ENCODE peak calls at places on chromosomes 1 and 21, in ten cellular contexts. R, Q, J, V, X, G, N, I, M and B are unnamed samples.

GRCh38 chr1:116176306-116176789 is 65.1 kb downstream of the MAB21L3 start:
- DNase-seq in X (no peak), M (no peak), N (no peak), R (no peak), Q (no peak), G (no peak), V (no peak), J (no peak), I (no peak), B (no peak)

GRCh38 chr1:84780000-84780716 is 89.9 kb upstream of the SSX2IP start:
- DNase-seq in X (no peak), J (no peak), Q (peak), G (no peak), M (no peak), I (no peak), N (no peak), V (no peak), R (peak), B (no peak)

GRCh38 chr1:51922040-51922439 is 43.5 kb upstream of the NRDC start:
- DNase-seq in V (no peak), Q (no peak), N (no peak), X (no peak), I (no peak), J (no peak), R (no peak), M (no peak), G (no peak), B (no peak)

GRCh38 chr1:151513626-151514101 is 2.5 kb downstream of the CGN start:
- DNase-seq in R (no peak), Q (peak), M (no peak), V (no peak), G (no peak), N (no peak), I (no peak), J (no peak), X (no peak), B (no peak)

GRCh38 chr1:172916126-172916525 is 134.6 kb downstream of the TNFSF18 start:
- DNase-seq in I (no peak), Q (no peak), G (no peak), M (no peak), R (peak), J (no peak), V (no peak), N (no peak), X (no peak), B (no peak)

GRCh38 chr1:246035060-246035531 is 472.0 kb downstream of the SMYD3 start:
- DNase-seq in J (no peak), Q (no peak), X (no peak), N (no peak), M (no peak), V (no peak), G (no peak), I (no peak), R (peak), B (no peak)

GRCh38 chr1:100629391-100629790 is 90.2 kb upstream of the VCAM1 start:
- DNase-seq in M (no peak), R (no peak), J (no peak), V (no peak), Q (no peak), G (no peak), I (no peak), N (no peak), X (no peak), B (no peak)

GRCh38 chr1:232553050-232553754 is 76.7 kb downstream of the SIPA1L2 start:
- DNase-seq in N (no peak), Q (no peak), V (no peak), M (no peak), R (no peak), I (no peak), G (no peak), J (no peak), X (no peak), B (no peak)

GRCh38 chr1:19042675-19043578 is 86.5 kb upstream of the IFFO2 start:
- DNase-seq in M (no peak), R (no peak), J (peak), V (no peak), Q (peak), G (no peak), X (no peak), I (no peak), N (no peak), B (no peak)

GRCh38 chr21:42746593-42747266 is 93.3 kb downstream of the PDE9A start:
- DNase-seq in X (peak), N (no peak), R (no peak), J (peak), Q (no peak), I (no peak), V (no peak), G (no peak), M (no peak), B (no peak)

GRCh38 chr21:31397939-31398338 is 53.9 kb upstream of the TIAM1 start:
- DNase-seq in N (peak), M (no peak), V (no peak), Q (peak), X (peak), R (no peak), G (no peak), J (peak), I (peak), B (no peak)

GRCh38 chr21:36156815-36157670 is at the start of gene DOP1B:
- DNase-seq in J (peak), V (no peak), Q (peak), N (no peak), G (no peak), R (no peak), M (no peak), I (peak), X (peak), B (no peak)

GRCh38 chr1:203057831-203058673 is 27.8 kb downstream of the MYOG start:
- DNase-seq in I (no peak), M (no peak), X (no peak), G (no peak), J (no peak), N (no peak), R (peak), Q (no peak), V (no peak), B (no peak)

GRCh38 chr1:98053471-98054366 is 132.9 kb upstream of the DPYD start:
- DNase-seq in I (peak), J (peak), R (peak), X (peak), M (peak), Q (peak), N (peak), V (peak), G (no peak), B (peak)

GRCh38 chr1:19460535-19461351 is 24.6 kb downstream of the CAPZB start:
- DNase-seq in Q (no peak), R (no peak), J (no peak), X (no peak), G (no peak), V (no peak), I (no peak), N (no peak), M (no peak), B (no peak)

GRCh38 chr21:44283953-44284352 is 1.7 kb upstream of the AIRE start:
- DNase-seq in V (no peak), J (no peak), Q (no peak), M (no peak), N (no peak), X (no peak), I (no peak), G (no peak), R (no peak), B (no peak)

GRCh38 chr1:84427520-84428188 is 29.4 kb downstream of the DNASE2B start:
- DNase-seq in V (no peak), R (no peak), J (no peak), N (no peak), G (peak), M (no peak), X (no peak), Q (peak), I (no peak), B (no peak)

GRCh38 chr1:97814121-97814520 is 106.7 kb downstream of the DPYD start:
- DNase-seq in X (no peak), J (no peak), M (no peak), Q (peak), N (no peak), R (peak), I (no peak), G (no peak), V (no peak), B (no peak)

GRCh38 chr1:231694465-231695077 is 68.0 kb downstream of the DISC1 start:
- DNase-seq in N (no peak), V (no peak), J (no peak), R (no peak), X (no peak), Q (no peak), M (no peak), I (no peak), G (no peak), B (no peak)

GRCh38 chr1:25204797-25205441 is 27.4 kb downstream of the SYF2 start:
- DNase-seq in X (no peak), R (peak), V (peak), J (no peak), M (peak), I (peak), G (peak), Q (peak), N (peak), B (no peak)

GRCh38 chr1:36116906-36117305 is 8.1 kb downstream of the COL8A2 start:
- DNase-seq in G (no peak), J (no peak), Q (no peak), V (no peak), X (no peak), M (no peak), I (no peak), N (no peak), R (no peak), B (no peak)

GRCh38 chr1:199447906-199448305 is 579.6 kb upstream of the NR5A2 start:
- DNase-seq in N (peak), J (no peak), I (no peak), R (no peak), M (no peak), X (no peak), G (no peak), V (no peak), Q (no peak), B (no peak)

GRCh38 chr1:226455843-226456242 is 48.0 kb upstream of the PARP1 start:
- DNase-seq in M (no peak), J (no peak), R (no peak), Q (no peak), V (no peak), N (no peak), X (no peak), I (no peak), G (no peak), B (no peak)

GRCh38 chr1:209105769-209106168 is 477.7 kb upstream of the CAMK1G start:
- DNase-seq in R (no peak), X (no peak), V (no peak), J (no peak), M (no peak), Q (no peak), N (no peak), G (no peak), I (no peak), B (no peak)

GRCh38 chr1:22860414-22860800 is 112.3 kb downstream of the LACTBL1 start:
- DNase-seq in I (no peak), R (no peak), M (no peak), Q (no peak), V (no peak), N (no peak), J (no peak), G (no peak), X (no peak), B (no peak)

GRCh38 chr1:91613594-91613993 is 112.9 kb downstream of the CDC7 start:
- DNase-seq in V (no peak), M (peak), R (peak), I (no peak), Q (peak), N (no peak), J (no peak), X (no peak), G (no peak), B (no peak)

GRCh38 chr1:37533317-37534093 is 18.9 kb upstream of the MEAF6 start:
- DNase-seq in M (no peak), G (no peak), N (no peak), R (no peak), J (no peak), I (no peak), V (no peak), Q (peak), X (no peak), B (no peak)

GRCh38 chr1:89823679-89824292 is 3.0 kb downstream of the LRRC8D start:
- DNase-seq in I (no peak), Q (no peak), M (no peak), J (no peak), R (no peak), N (no peak), V (no peak), G (no peak), X (no peak), B (no peak)

GRCh38 chr21:45376459-45377324 is 28.3 kb upstream of the COL18A1 start:
- DNase-seq in J (peak), X (no peak), Q (no peak), G (no peak), M (no peak), I (no peak), V (no peak), N (no peak), R (no peak), B (no peak)

GRCh38 chr21:17848228-17848627 is 29.1 kb upstream of the C21orf91 start:
- DNase-seq in X (no peak), N (no peak), Q (peak), M (no peak), R (peak), V (peak), J (peak), G (no peak), I (no peak), B (no peak)

GRCh38 chr1:12600880-12601633 is 17.0 kb downstream of the DHRS3 start:
- DNase-seq in N (peak), G (no peak), X (peak), I (no peak), R (no peak), J (peak), Q (peak), M (peak), V (peak), B (no peak)

DNA sequence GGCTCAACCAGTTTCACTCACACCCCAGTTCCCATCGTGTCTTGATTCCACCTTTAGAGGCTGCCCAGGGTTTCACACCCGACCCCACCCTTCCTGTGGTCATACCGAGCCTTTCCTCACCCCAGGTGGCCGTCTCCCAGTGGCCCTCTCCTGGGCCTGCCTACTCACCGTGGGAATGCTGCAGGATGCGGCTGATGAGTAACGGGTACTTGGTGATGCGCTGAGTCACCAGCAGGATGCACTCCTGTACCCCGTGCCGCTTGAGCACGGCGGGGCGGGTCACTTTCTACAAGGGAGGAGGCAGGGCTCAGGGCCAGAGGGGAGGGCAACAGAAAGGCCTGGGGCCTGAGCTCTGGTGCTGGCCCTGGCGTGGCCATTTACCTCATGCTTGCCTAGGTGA is 16.4 kb downstream of the ARHGEF2 start:
- DNase-seq in V (peak), X (no peak), I (no peak), N (no peak), M (peak), R (peak), J (peak), Q (peak), G (peak), B (no peak)
- TF ChIP-seq CTCF in V (peak), X (no peak), I (no peak), N (no peak), M (peak), R (peak), J (peak), Q (peak), G (peak), B (no peak)

GRCh38 chr1:47725000-47725731 is 272.0 kb downstream of the TRABD2B start:
- DNase-seq in X (no peak), N (peak), J (no peak), I (peak), V (no peak), R (no peak), G (no peak), Q (no peak), M (peak), B (no peak)
- TF ChIP-seq CTCF in X (no peak), N (peak), J (peak), I (peak), V (no peak), R (no peak), G (no peak), Q (no peak), M (no peak), B (peak)

DNA sequence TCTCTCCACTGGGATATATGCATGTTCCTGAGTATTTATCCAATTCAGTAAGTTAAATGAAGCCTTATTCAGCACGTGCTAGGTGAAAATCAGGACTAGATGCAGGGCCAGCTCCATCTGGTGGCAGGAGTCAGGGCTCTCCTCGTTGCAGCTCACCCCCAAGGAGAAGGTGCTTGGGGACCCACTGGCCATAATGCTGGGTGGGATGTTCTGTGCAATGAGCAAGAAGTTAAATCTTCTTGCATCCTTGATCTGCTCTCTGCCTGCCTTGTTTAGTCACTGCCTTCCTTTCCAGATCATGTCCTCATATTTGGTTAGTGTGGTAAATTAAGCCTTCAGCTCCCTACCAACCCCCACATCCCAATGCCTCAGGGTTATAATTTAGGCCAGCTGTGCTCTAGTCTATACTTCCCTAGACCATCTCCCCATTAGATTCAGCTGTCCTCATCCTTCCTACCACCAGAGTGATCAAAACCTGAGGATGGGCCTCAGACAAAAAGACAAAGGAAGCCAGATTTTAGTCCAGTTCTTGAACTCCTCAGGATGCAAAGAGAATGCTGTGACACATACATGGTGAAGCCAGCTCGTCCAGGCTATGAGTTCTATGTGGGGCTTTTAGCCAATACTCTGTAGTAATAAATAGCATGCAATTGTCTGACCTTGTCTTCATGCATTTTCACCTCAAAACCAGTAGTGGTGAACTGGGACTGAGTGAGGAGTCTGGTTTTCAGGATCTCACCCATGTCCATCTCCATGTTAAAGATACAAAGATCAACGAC is 55.9 kb downstream of the SEC16B start:
- DNase-seq in X (no peak), G (peak), J (no peak), N (peak), V (peak), I (no peak), M (peak), R (peak), Q (peak), B (no peak)
- TF ChIP-seq CTCF in X (no peak), G (peak), J (no peak), N (peak), V (peak), I (peak), M (peak), R (peak), Q (peak), B (no peak)

GRCh38 chr1:204503913-204504519 is 9.4 kb upstream of the PIK3C2B start:
- DNase-seq in R (no peak), J (no peak), X (no peak), Q (no peak), G (no peak), V (no peak), M (no peak), I (no peak), N (no peak), B (no peak)
- TF ChIP-seq CTCF in R (no peak), J (no peak), X (no peak), Q (no peak), G (no peak), V (no peak), M (no peak), I (no peak), N (no peak), B (no peak)